ENCODE peak calls at places on chromosomes 16 and 17, in four cellular contexts. S is GM12878, U is K562, M is HepG2. N is an unnamed sample.

GRCh38 chr17:41894791-41895331 is 23.9 kb downstream of the ACLY start:
- DNase-seq in S (no peak), U (no peak), M (no peak), N (no peak)

GRCh38 chr17:71666047-71666446 is 454.8 kb upstream of the SOX9 start:
- DNase-seq in S (no peak), U (no peak), M (no peak), N (no peak)

GRCh38 chr16:53131363-53132071 is 76.7 kb downstream of the CHD9 start:
- DNase-seq in S (no peak), U (peak), M (peak), N (peak)

GRCh38 chr17:39927928-39928867 is 666 bp downstream of the LRRC3C start:
- DNase-seq in S (no peak), U (peak), M (peak), N (peak)

GRCh38 chr17:63701477-63702222 is 1.7 kb upstream of the LIMD2 start:
- DNase-seq in S (no peak), U (peak), M (no peak), N (no peak)

GRCh38 chr17:77124192-77124908 is 16.4 kb upstream of the SEC14L1 start:
- DNase-seq in S (no peak), U (no peak), M (no peak), N (no peak)

GRCh38 chr17:77690271-77691161 is 268.0 kb upstream of the TNRC6C start:
- DNase-seq in S (no peak), U (no peak), M (no peak), N (no peak)

GRCh38 chr17:4560837-4561241 is 462 bp upstream of the GGT6 start:
- DNase-seq in S (no peak), U (peak), M (peak), N (no peak)

GRCh38 chr16:54928421-54929089 is 2.1 kb upstream of the IRX5 start:
- DNase-seq in S (no peak), U (peak), M (no peak), N (peak)

GRCh38 chr16:71647391-71647790 is 21.4 kb downstream of the MARVELD3 start:
- DNase-seq in S (no peak), U (no peak), M (no peak), N (no peak)

GRCh38 chr16:71648162-71648561 is 22.2 kb downstream of the MARVELD3 start:
- DNase-seq in S (no peak), U (no peak), M (no peak), N (no peak)

GRCh38 chr16:71648921-71649320 is 22.9 kb downstream of the MARVELD3 start:
- DNase-seq in S (no peak), U (no peak), M (peak), N (peak)

DNA sequence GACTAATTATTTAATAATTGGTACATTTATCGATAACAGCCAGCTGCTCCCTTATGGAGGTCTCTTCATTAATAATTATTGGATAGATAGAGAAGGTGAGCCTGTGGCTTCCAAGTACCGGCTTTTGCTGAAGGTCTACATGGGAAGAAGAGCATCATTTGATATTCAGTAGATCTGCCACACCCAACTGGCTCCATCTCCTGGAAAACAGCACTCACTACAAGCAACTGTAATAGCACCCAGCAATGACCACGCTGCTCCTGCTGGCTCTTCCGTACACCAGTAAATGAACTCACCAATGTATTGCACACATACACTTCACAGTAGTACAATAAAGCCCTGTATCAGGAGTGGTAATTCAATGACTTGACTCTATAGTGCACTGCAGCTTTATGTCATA is 19.5 kb downstream of the MARVELD3 start:
- DNase-seq in S (no peak), U (peak), M (peak), N (peak)
- TF ChIP-seq BHLHE40 in S (no peak), U (no peak), M (no peak), N (no peak)

GRCh38 chr16:89922884-89923639 is at the start of gene TUBB3:
- DNase-seq in S (no peak), U (peak), M (peak), N (peak)
- TF ChIP-seq TARDBP in S (no peak), U (no peak), M (no peak), N (no peak)

DNA sequence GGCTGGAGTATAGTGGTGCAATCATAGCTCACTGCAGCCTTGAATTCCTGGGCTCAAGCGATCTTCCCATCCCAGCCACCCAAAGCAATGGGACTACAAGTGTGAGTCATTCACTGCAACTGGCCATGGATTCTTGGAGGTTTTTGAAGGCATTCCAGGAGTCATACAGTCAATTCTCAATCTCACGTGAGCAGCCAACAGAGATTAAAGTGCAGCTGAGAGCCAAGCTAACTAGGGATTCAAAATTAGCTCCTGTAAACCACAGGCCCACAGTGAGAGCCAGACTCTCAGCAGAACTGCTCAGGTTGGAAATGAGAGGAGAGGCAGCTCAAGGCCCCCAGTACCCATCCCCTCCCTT is 30.2 kb downstream of the XPO6 start:
- DNase-seq in S (no peak), U (no peak), M (peak), N (no peak)
- TF ChIP-seq BHLHE40 in S (peak), U (peak), M (peak), N (no peak)

DNA sequence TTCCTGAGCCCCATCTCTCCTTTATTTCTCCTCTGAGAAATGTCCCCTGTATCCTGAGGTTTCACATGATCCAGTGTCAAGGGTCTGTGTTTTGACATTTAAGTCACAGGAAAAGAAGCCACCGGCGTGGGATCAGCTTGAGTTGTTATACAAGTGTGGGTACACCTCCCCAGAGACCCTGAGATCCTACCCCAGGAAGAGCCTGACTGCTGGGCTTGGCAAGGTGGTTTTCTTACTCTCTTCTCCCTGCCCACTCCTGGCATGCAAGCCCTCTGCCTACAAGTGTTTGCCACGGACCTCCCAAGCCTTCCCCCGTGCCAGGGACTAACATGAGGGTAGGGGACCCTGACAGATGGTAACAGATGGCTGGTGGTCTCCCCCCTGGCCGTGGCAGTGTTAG is 2.8 kb upstream of the ARHGAP27 start:
- DNase-seq in S (no peak), U (no peak), M (no peak), N (no peak)
- TF ChIP-seq TARDBP in S (no peak), U (no peak), M (no peak), N (no peak)

GRCh38 chr17:68585643-68586042 is 15.5 kb downstream of the FAM20A start:
- DNase-seq in S (no peak), U (no peak), M (no peak), N (no peak)

GRCh38 chr17:68587847-68588246 is 13.3 kb downstream of the FAM20A start:
- DNase-seq in S (no peak), U (no peak), M (no peak), N (no peak)

GRCh38 chr17:68587026-68587425 is 14.1 kb downstream of the FAM20A start:
- DNase-seq in S (no peak), U (no peak), M (no peak), N (no peak)

GRCh38 chr17:68581863-68582645 is 19.1 kb downstream of the FAM20A start:
- DNase-seq in S (no peak), U (no peak), M (no peak), N (no peak)

DNA sequence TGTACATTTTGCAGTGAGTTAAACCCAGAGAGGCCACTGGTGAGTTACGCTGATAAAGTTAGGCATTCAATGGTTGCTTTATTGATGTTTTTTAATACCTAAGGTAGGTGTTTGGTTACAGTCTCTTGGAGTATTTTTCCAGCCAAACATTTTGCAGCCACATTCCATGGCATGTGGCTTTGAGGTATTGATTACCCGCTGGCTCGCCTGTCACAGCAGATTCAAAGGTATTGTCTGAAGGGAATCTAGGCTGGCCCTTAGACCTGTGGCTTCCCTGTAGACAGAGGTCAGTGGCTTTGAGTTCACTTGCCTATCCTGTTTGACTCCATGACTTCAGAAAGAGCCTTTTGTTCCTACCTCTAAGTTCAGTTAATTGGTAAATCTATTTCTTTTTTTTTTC is 16.3 kb downstream of the FAM20A start:
- DNase-seq in S (no peak), U (no peak), M (peak), N (no peak)
- TF ChIP-seq BHLHE40 in S (no peak), U (no peak), M (no peak), N (no peak)

GRCh38 chr16:83549836-83550569 is 257.8 kb upstream of the HSBP1 start:
- DNase-seq in S (no peak), U (no peak), M (no peak), N (no peak)
- TF ChIP-seq TARDBP in S (no peak), U (no peak), M (no peak), N (no peak)

DNA sequence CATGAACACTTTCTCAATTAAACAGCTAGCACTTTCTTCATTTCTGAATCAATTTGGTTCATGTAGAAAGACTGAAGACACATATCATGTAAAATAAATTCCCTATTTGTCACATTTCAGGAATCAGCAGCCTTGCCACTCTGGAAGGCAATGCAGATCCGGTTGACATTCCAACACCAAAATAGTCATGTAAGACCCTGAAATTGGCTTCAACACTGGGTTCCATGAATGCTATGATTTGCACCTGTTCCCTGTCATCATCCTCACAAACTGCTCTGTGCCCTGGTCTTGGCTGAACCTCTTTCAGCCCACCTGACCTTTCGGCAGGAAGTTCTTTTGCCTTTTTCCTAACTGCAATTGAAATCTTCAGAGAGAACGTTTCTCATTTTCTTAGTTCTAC is 156.9 kb downstream of the CDH8 start:
- DNase-seq in S (no peak), U (no peak), M (no peak), N (no peak)
- TF ChIP-seq BHLHE40 in S (no peak), U (no peak), M (no peak), N (no peak)

GRCh38 chr16:88833086-88833485 is 21.4 kb upstream of the APRT start:
- DNase-seq in S (no peak), U (no peak), M (no peak), N (no peak)
- TF ChIP-seq TARDBP in S (no peak), U (no peak), M (no peak), N (no peak)

DNA sequence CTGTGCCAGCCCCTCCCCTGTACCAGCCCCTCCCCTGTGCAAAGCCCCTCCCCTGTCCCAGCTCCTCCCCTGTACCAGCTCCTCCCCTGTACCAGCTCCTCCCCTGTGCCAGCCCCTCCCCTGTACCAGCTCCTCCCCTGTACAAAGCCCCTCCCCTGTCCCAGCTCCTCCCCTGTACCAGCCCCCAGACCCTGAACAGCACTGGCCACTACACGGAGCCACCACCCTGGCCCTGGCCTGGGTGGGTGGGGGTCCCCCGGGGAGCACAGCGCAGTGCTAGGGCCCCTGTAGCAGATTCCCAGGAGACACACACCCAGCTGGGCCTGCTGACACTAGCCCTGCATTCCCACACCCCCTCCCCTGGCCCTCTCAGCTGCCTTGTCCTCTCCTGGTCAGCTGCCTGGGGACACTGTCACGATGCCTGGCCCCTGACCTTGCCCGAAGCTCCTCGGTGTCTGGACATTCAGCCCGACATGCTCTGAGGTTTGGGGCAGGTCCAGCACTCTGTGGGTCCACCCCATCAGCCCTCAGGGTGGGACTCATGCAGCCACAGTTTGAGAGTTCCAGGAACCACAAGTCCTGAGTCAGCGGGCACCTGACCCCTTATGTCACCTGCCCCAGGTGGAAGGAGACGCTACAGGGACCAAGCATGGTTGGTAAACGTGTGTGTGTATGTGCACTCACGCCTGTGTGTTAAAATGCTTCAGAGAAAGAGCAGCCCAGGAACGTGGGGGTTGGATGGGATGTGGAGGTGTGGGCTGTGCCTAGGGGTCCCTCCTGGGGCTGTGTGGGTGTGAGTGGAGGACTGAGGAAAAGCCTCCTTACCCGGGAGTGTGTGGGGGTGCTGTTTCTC is 114.2 kb downstream of the METRNL start:
- DNase-seq in S (no peak), U (no peak), M (no peak), N (no peak)
- TF ChIP-seq BHLHE40 in S (no peak), U (no peak), M (no peak), N (no peak)

N was measured in HEK293T.